ENCODE peak calls at places on chromosome 17, in eight cellular contexts. A, B, N, G, S, M, H and F are unnamed samples.

GRCh38 chr17:1298616-1299015 is 19.2 kb downstream of the TRARG1 start:
- DNase-seq in A (no peak), B (no peak), N (peak; percentile 51), G (no peak), S (no peak), M (no peak), H (no peak), F (no peak)

GRCh38 chr17:68860941-68861340 is 94.3 kb downstream of the ABCA8 start:
- DNase-seq in A (no peak), B (no peak), N (no peak), G (no peak), S (peak; percentile 37), M (no peak), H (no peak), F (no peak)

GRCh38 chr17:68248199-68248825 is 469 bp downstream of the AMZ2 start:
- DNase-seq in A (peak; percentile 30), B (peak; percentile 56), N (no peak), G (no peak), S (peak; percentile 76), M (no peak), H (peak; percentile 32), F (no peak)

GRCh38 chr17:31295489-31295871 is 1.6 kb downstream of the OMG start:
- DNase-seq in A (no peak), B (no peak), N (no peak), G (no peak), S (no peak), M (no peak), H (no peak), F (no peak)

GRCh38 chr17:33163827-33164555 is 129.1 kb downstream of the ASIC2 start:
- DNase-seq in A (peak; percentile 78), B (no peak), N (no peak), G (no peak), S (peak; percentile 83), M (no peak), H (no peak), F (no peak)

GRCh38 chr17:19979917-19980770 is 2.5 kb upstream of the AKAP10 start:
- DNase-seq in A (no peak), B (no peak), N (no peak), G (no peak), S (no peak), M (no peak), H (no peak), F (no peak)

GRCh38 chr17:74731347-74731605 is 5.8 kb upstream of the RAB37 start:
- DNase-seq in A (no peak), B (no peak), N (no peak), G (no peak), S (no peak), M (no peak), H (no peak), F (no peak)

GRCh38 chr17:1730345-1731193 is 6.1 kb downstream of the WDR81 start:
- DNase-seq in A (peak; percentile 60), B (peak; percentile 83), N (no peak), G (no peak), S (peak; percentile 64), M (no peak), H (no peak), F (peak; percentile 50)

GRCh38 chr17:2634361-2634960 is 41.0 kb downstream of the PAFAH1B1 start:
- DNase-seq in A (peak; percentile 89), B (peak; percentile 97), N (no peak), G (no peak), S (peak; percentile 92), M (peak; percentile 17), H (no peak), F (peak; percentile 59)

GRCh38 chr17:4900231-4901107 is 1.1 kb downstream of the C17orf107 start:
- DNase-seq in A (no peak), B (no peak), N (peak; percentile 52), G (no peak), S (no peak), M (no peak), H (no peak), F (no peak)

GRCh38 chr17:31900877-31901276 is 631 bp downstream of the UTP6 start:
- DNase-seq in A (peak; percentile 36), B (peak; percentile 33), N (no peak), G (no peak), S (peak; percentile 54), M (no peak), H (no peak), F (no peak)

GRCh38 chr17:57166803-57167202 is 81.8 kb downstream of the AKAP1 start:
- DNase-seq in A (peak; percentile 50), B (no peak), N (no peak), G (no peak), S (peak; percentile 63), M (no peak), H (no peak), F (no peak)

GRCh38 chr17:82320140-82320840 is 2.9 kb upstream of the CD7 start:
- DNase-seq in A (no peak), B (no peak), N (no peak), G (no peak), S (no peak), M (no peak), H (no peak), F (no peak)

GRCh38 chr17:73423159-73423715 is 111.4 kb upstream of the CDC42EP4 start:
- DNase-seq in A (no peak), B (no peak), N (no peak), G (no peak), S (no peak), M (no peak), H (no peak), F (no peak)

GRCh38 chr17:49038544-49038943 is 41.4 kb downstream of the IGF2BP1 start:
- DNase-seq in A (no peak), B (no peak), N (no peak), G (no peak), S (no peak), M (no peak), H (no peak), F (no peak)

GRCh38 chr17:72609501-72609900 is 483.0 kb downstream of the SLC39A11 start:
- DNase-seq in A (peak; percentile 85), B (peak; percentile 84), N (no peak), G (no peak), S (peak; percentile 91), M (no peak), H (no peak), F (no peak)

GRCh38 chr17:58047751-58048150 is 35.5 kb upstream of the DYNLL2 start:
- DNase-seq in A (no peak), B (no peak), N (no peak), G (no peak), S (no peak), M (no peak), H (no peak), F (no peak)

GRCh38 chr17:7410634-7411426 is 3.2 kb downstream of the NLGN2 start:
- DNase-seq in A (no peak), B (no peak), N (no peak), G (no peak), S (no peak), M (no peak), H (no peak), F (no peak)

GRCh38 chr17:63140255-63140654 is 174.2 kb downstream of the TANC2 start:
- DNase-seq in A (no peak), B (peak; percentile 18), N (no peak), G (no peak), S (no peak), M (no peak), H (no peak), F (peak; percentile 24)

GRCh38 chr17:76845524-76845923 is 22.7 kb upstream of the MGAT5B start:
- DNase-seq in A (no peak), B (no peak), N (no peak), G (no peak), S (no peak), M (no peak), H (no peak), F (no peak)

GRCh38 chr17:1965556-1966273 is 59.4 kb downstream of the RTN4RL1 start:
- DNase-seq in A (no peak), B (peak; percentile 44), N (no peak), G (no peak), S (no peak), M (no peak), H (no peak), F (no peak)

GRCh38 chr17:9729034-9729650 is 62.2 kb downstream of the DHRS7C start:
- DNase-seq in A (peak; percentile 73), B (peak; percentile 74), N (no peak), G (no peak), S (peak; percentile 59), M (peak; percentile 15), H (no peak), F (peak; percentile 40)

GRCh38 chr17:7177954-7178477 is 1.2 kb downstream of the ASGR1 start:
- DNase-seq in A (no peak), B (peak; percentile 29), N (no peak), G (no peak), S (peak; percentile 29), M (no peak), H (no peak), F (no peak)